ENCODE peak calls at places on chromosome X, in four cellular contexts. One of them, this sample, is unnamed.
A peak's percentile ranks its signal among the peaks of the same experiment; 100 is the strongest.

GRCh38 chrX:109997786-109998452 is 5.0 kb upstream of the TMEM164 start:
- DNase-seq in MM.1S: no peak
- DNase-seq in BJ: no peak
- DNase-seq in prostate gland: peak; percentile 8
- DNase-seq in this sample: no peak

GRCh38 chrX:97743014-97743413 is 859.3 kb downstream of the RPA4 start:
- DNase-seq in BJ: no peak
- DNase-seq in prostate gland: no peak
- DNase-seq in MM.1S: no peak
- DNase-seq in this sample: no peak

GRCh38 chrX:43733699-43734098 is 77.6 kb downstream of the MAOA start:
- DNase-seq in MM.1S: no peak
- DNase-seq in prostate gland: no peak
- DNase-seq in BJ: no peak
- DNase-seq in this sample: no peak

GRCh38 chrX:117972681-117973080 is 143.9 kb downstream of the KLHL13 start:
- DNase-seq in MM.1S: no peak
- DNase-seq in prostate gland: no peak
- DNase-seq in BJ: no peak
- DNase-seq in this sample: no peak

GRCh38 chrX:104432321-104432720 is 133.7 kb upstream of the IL1RAPL2 start:
- DNase-seq in BJ: no peak
- DNase-seq in prostate gland: no peak
- DNase-seq in MM.1S: no peak
- DNase-seq in this sample: no peak

GRCh38 chrX:53483838-53484420 is 49.8 kb upstream of the HSD17B10 start:
- DNase-seq in MM.1S: no peak
- DNase-seq in prostate gland: no peak
- DNase-seq in BJ: no peak
- DNase-seq in this sample: no peak

GRCh38 chrX:64204701-64205440 is 637 bp downstream of the AMER1 start:
- DNase-seq in BJ: no peak
- DNase-seq in MM.1S: peak; percentile 10
- DNase-seq in prostate gland: peak; percentile 9
- DNase-seq in this sample: peak; percentile 45

GRCh38 chrX:72297953-72298730 is 7.6 kb downstream of the CITED1 start:
- DNase-seq in prostate gland: no peak
- DNase-seq in BJ: no peak
- DNase-seq in MM.1S: peak; percentile 17
- DNase-seq in this sample: peak; percentile 36

GRCh38 chrX:42496239-42496638 is 281.7 kb downstream of the PPP1R2C start:
- DNase-seq in BJ: no peak
- DNase-seq in prostate gland: no peak
- DNase-seq in MM.1S: no peak
- DNase-seq in this sample: no peak

GRCh38 chrX:125444659-125445058 is 125.0 kb downstream of the TEX13C start:
- DNase-seq in BJ: no peak
- DNase-seq in MM.1S: no peak
- DNase-seq in prostate gland: no peak
- DNase-seq in this sample: no peak

GRCh38 chrX:119189115-119189514 is 47.0 kb upstream of the PGRMC1 start:
- DNase-seq in BJ: no peak
- DNase-seq in prostate gland: no peak
- DNase-seq in MM.1S: no peak
- DNase-seq in this sample: no peak

GRCh38 chrX:47283015-47283771 is 50.4 kb downstream of the USP11 start:
- DNase-seq in prostate gland: peak; percentile 3
- DNase-seq in BJ: no peak
- DNase-seq in MM.1S: no peak
- DNase-seq in this sample: peak; percentile 48

GRCh38 chrX:107935664-107936433 is 46.3 kb downstream of the TEX13B start:
- DNase-seq in BJ: no peak
- DNase-seq in prostate gland: no peak
- DNase-seq in MM.1S: no peak
- DNase-seq in this sample: no peak

GRCh38 chrX:47198026-47198686 is 4.5 kb downstream of the UBA1 start:
- DNase-seq in MM.1S: no peak
- DNase-seq in prostate gland: no peak
- DNase-seq in BJ: no peak
- DNase-seq in this sample: no peak

GRCh38 chrX:140504371-140505324 is at the start of gene SOX3:
- DNase-seq in BJ: no peak
- DNase-seq in prostate gland: no peak
- DNase-seq in MM.1S: no peak
- DNase-seq in this sample: peak; percentile 10

GRCh38 chrX:19715711-19716638 is 171.4 kb downstream of the SH3KBP1 start:
- DNase-seq in MM.1S: no peak
- DNase-seq in BJ: no peak
- DNase-seq in prostate gland: no peak
- DNase-seq in this sample: no peak

GRCh38 chrX:17732138-17732783 is 5.0 kb upstream of the SCML1 start:
- DNase-seq in prostate gland: no peak
- DNase-seq in MM.1S: no peak
- DNase-seq in BJ: no peak
- DNase-seq in this sample: no peak

GRCh38 chrX:70525733-70526132 is 81.1 kb downstream of the DLG3 start:
- DNase-seq in MM.1S: no peak
- DNase-seq in prostate gland: peak; percentile 3
- DNase-seq in BJ: no peak
- DNase-seq in this sample: no peak

GRCh38 chrX:18809641-18810040 is 102.2 kb downstream of the PPEF1 start:
- DNase-seq in prostate gland: no peak
- DNase-seq in BJ: no peak
- DNase-seq in MM.1S: no peak
- DNase-seq in this sample: no peak

GRCh38 chrX:37986893-37987292 is 19.5 kb upstream of the SYTL5 start:
- DNase-seq in MM.1S: no peak
- DNase-seq in prostate gland: no peak
- DNase-seq in BJ: no peak
- DNase-seq in this sample: no peak

GRCh38 chrX:10971176-10971575 is 140.0 kb upstream of the HCCS start:
- DNase-seq in prostate gland: no peak
- DNase-seq in BJ: no peak
- DNase-seq in MM.1S: no peak
- DNase-seq in this sample: no peak

GRCh38 chrX:40176256-40176978 is 78.7 kb upstream of the BCOR start:
- DNase-seq in BJ: no peak
- DNase-seq in MM.1S: peak; percentile 53
- DNase-seq in prostate gland: peak; percentile 50
- DNase-seq in this sample: peak; percentile 75

GRCh38 chrX:120559799-120560198 is 963 bp downstream of the CUL4B start:
- DNase-seq in MM.1S: no peak
- DNase-seq in prostate gland: no peak
- DNase-seq in BJ: no peak
- DNase-seq in this sample: no peak

GRCh38 chrX:119999087-119999634 is 55.6 kb upstream of the NKAP start:
- DNase-seq in MM.1S: no peak
- DNase-seq in BJ: no peak
- DNase-seq in prostate gland: no peak
- DNase-seq in this sample: no peak

GRCh38 chrX:77668391-77669237 is 117.4 kb downstream of the ATRX start:
- DNase-seq in MM.1S: no peak
- DNase-seq in BJ: no peak
- DNase-seq in prostate gland: no peak
- DNase-seq in this sample: no peak

GRCh38 chrX:153854702-153855101 is 24.4 kb upstream of the PDZD4 start:
- DNase-seq in BJ: no peak
- DNase-seq in prostate gland: no peak
- DNase-seq in MM.1S: no peak
- DNase-seq in this sample: no peak

GRCh38 chrX:107716816-107717700 is 58.5 kb downstream of the TSC22D3 start:
- DNase-seq in MM.1S: peak; percentile 94
- DNase-seq in BJ: peak; percentile 45
- DNase-seq in prostate gland: peak; percentile 87
- DNase-seq in this sample: peak; percentile 77

GRCh38 chrX:111095974-111096870 is at the start of gene PAK3:
- DNase-seq in BJ: no peak
- DNase-seq in prostate gland: no peak
- DNase-seq in MM.1S: peak; percentile 15
- DNase-seq in this sample: no peak

GRCh38 chrX:131821945-131822622 is 201.0 kb upstream of the STK26 start:
- DNase-seq in BJ: no peak
- DNase-seq in prostate gland: no peak
- DNase-seq in MM.1S: peak; percentile 87
- DNase-seq in this sample: no peak

GRCh38 chrX:48071064-48071985 is at the start of gene ZNF630:
- DNase-seq in prostate gland: peak; percentile 83
- DNase-seq in BJ: peak; percentile 9
- DNase-seq in MM.1S: peak; percentile 78
- DNase-seq in this sample: peak; percentile 81

GRCh38 chrX:33447285-33447684 is 235.9 kb upstream of the DMD start:
- DNase-seq in BJ: no peak
- DNase-seq in MM.1S: no peak
- DNase-seq in prostate gland: no peak
- DNase-seq in this sample: no peak

GRCh38 chrX:14347523-14347922 is 181.8 kb upstream of the GLRA2 start:
- DNase-seq in BJ: no peak
- DNase-seq in MM.1S: no peak
- DNase-seq in prostate gland: no peak
- DNase-seq in this sample: no peak

GRCh38 chrX:14344172-14344940 is 185.0 kb upstream of the GLRA2 start:
- DNase-seq in BJ: no peak
- DNase-seq in prostate gland: no peak
- DNase-seq in MM.1S: no peak
- DNase-seq in this sample: no peak
- TF ChIP-seq CTCF in BJ: no peak
- TF ChIP-seq CTCF in prostate gland: no peak
- TF ChIP-seq CTCF in MM.1S: no peak
- TF ChIP-seq CTCF in this sample: no peak

DNA sequence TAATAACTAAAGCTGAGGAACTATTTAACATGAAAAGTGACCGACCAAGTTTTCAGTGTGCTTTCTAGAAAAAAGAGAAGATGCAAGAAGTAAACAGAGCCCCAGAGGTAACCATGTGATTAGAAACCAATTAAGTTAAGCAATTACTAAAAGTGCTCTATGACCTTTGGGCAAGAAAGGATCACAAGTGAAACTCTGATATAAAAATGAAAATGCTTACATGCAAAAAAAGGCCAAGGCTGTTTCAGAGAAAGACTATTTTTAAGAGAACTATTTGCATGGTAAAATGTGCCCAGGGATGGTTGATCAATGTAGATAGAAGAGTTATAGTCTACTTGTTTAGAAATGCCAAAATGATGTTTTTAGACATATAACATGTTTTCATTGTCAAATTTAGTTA is 22.0 kb downstream of the KLHL15 start:
- DNase-seq in BJ: no peak
- DNase-seq in MM.1S: peak; percentile 53
- DNase-seq in prostate gland: no peak
- DNase-seq in this sample: no peak
- TF ChIP-seq CTCF in BJ: no peak
- TF ChIP-seq CTCF in MM.1S: no peak
- TF ChIP-seq CTCF in prostate gland: no peak
- TF ChIP-seq CTCF in this sample: no peak

DNA sequence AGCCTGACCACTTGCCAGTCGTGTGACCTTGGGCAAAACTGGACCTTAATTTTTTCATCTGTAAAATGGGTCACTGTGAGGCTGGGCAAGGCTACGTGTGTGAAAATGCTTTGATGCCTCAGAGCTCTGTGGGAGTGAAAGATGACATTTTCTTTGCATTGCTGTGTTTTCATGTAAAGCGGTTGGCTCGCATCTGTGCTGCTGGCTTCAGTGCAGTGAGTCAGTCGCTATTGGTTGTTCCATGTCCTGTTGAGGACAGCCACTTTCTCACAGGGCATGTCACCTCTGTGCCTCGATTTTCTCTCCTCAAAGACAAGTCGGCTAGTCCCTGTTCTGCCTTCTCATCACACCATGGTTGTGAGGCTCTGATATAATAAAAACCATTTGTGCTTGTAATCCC is 4.4 kb downstream of the MTMR1 start:
- DNase-seq in BJ: no peak
- DNase-seq in MM.1S: no peak
- DNase-seq in prostate gland: no peak
- DNase-seq in this sample: no peak
- TF ChIP-seq CTCF in BJ: no peak
- TF ChIP-seq CTCF in MM.1S: no peak
- TF ChIP-seq CTCF in prostate gland: no peak
- TF ChIP-seq CTCF in this sample: no peak

GRCh38 chrX:45781901-45782553 is 581.4 kb upstream of the DIPK2B start:
- DNase-seq in BJ: no peak
- DNase-seq in prostate gland: no peak
- DNase-seq in MM.1S: peak; percentile 43
- DNase-seq in this sample: no peak
- TF ChIP-seq CTCF in BJ: peak; percentile 43
- TF ChIP-seq CTCF in prostate gland: no peak
- TF ChIP-seq CTCF in MM.1S: peak; percentile 39
- TF ChIP-seq CTCF in this sample: no peak

GRCh38 chrX:7170903-7171302 is 22.9 kb upstream of the PUDP start:
- DNase-seq in prostate gland: no peak
- DNase-seq in BJ: no peak
- DNase-seq in MM.1S: no peak
- DNase-seq in this sample: no peak
- TF ChIP-seq CTCF in prostate gland: no peak
- TF ChIP-seq CTCF in BJ: peak; percentile 7
- TF ChIP-seq CTCF in MM.1S: peak; percentile 26
- TF ChIP-seq CTCF in this sample: peak; percentile 12

DNA sequence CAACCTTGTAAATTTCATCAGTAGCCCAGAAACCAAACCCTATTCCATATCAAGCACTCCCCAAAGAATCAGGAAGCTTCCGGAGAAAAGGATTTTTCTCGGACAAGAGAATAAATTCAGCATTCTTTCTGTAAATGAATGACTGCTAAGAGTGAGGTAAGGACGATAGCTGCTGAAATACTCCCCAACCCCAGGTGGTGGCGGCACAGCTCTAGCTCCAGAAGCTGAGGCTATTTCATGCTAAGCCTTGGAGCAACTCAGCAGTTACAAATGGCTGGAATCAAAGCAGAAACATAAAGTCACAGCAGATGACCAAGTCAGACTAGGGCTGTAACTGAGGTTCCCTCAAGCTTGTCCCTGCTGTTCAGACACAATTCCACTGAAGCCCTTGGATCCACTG is 13.9 kb upstream of the PCDH19 start:
- DNase-seq in MM.1S: no peak
- DNase-seq in BJ: no peak
- DNase-seq in prostate gland: no peak
- DNase-seq in this sample: no peak
- TF ChIP-seq CTCF in MM.1S: no peak
- TF ChIP-seq CTCF in BJ: no peak
- TF ChIP-seq CTCF in prostate gland: no peak
- TF ChIP-seq CTCF in this sample: no peak